ENCODE peak calls at places on chromosomes 5 and 9, in seven cellular contexts. One of them, this sample, is unnamed.

GRCh38 chr9:124206391-124206790 is 51.4 kb upstream of the NEK6 start:
- DNase-seq in MCF 10A: no peak
- DNase-seq in stimulated activated CD8-positive, alpha-beta memory T cell treated with anti-CD3 and anti-CD28 coated beads, Interleukin-2, amount 100 ng/mL, for 1 hour: no peak
- DNase-seq in HFFc6: no peak
- DNase-seq in Jurkat, Clone E6-1: no peak
- DNase-seq in foreskin fibroblast: no peak
- DNase-seq in stromal cell of bone marrow: no peak
- DNase-seq in this sample: no peak

GRCh38 chr5:102733534-102733933 is 21.6 kb upstream of the PAM start:
- DNase-seq in MCF 10A: no peak
- DNase-seq in stromal cell of bone marrow: no peak
- DNase-seq in stimulated activated CD8-positive, alpha-beta memory T cell treated with anti-CD3 and anti-CD28 coated beads, Interleukin-2, amount 100 ng/mL, for 1 hour: no peak
- DNase-seq in Jurkat, Clone E6-1: no peak
- DNase-seq in foreskin fibroblast: no peak
- DNase-seq in HFFc6: no peak
- DNase-seq in this sample: no peak

GRCh38 chr5:32683125-32683524 is 28.0 kb upstream of the NPR3 start:
- DNase-seq in HFFc6: no peak
- DNase-seq in Jurkat, Clone E6-1: no peak
- DNase-seq in stimulated activated CD8-positive, alpha-beta memory T cell treated with anti-CD3 and anti-CD28 coated beads, Interleukin-2, amount 100 ng/mL, for 1 hour: no peak
- DNase-seq in stromal cell of bone marrow: no peak
- DNase-seq in MCF 10A: no peak
- DNase-seq in foreskin fibroblast: no peak
- DNase-seq in this sample: no peak

GRCh38 chr9:82140471-82140870 is 151.9 kb downstream of the SPATA31D1 start:
- DNase-seq in HFFc6: no peak
- DNase-seq in stromal cell of bone marrow: no peak
- DNase-seq in stimulated activated CD8-positive, alpha-beta memory T cell treated with anti-CD3 and anti-CD28 coated beads, Interleukin-2, amount 100 ng/mL, for 1 hour: no peak
- DNase-seq in Jurkat, Clone E6-1: no peak
- DNase-seq in MCF 10A: no peak
- DNase-seq in foreskin fibroblast: no peak
- DNase-seq in this sample: no peak

GRCh38 chr9:114363424-114363823 is 24.4 kb downstream of the AKNA start:
- DNase-seq in stimulated activated CD8-positive, alpha-beta memory T cell treated with anti-CD3 and anti-CD28 coated beads, Interleukin-2, amount 100 ng/mL, for 1 hour: no peak
- DNase-seq in foreskin fibroblast: no peak
- DNase-seq in stromal cell of bone marrow: no peak
- DNase-seq in MCF 10A: no peak
- DNase-seq in Jurkat, Clone E6-1: no peak
- DNase-seq in HFFc6: no peak
- DNase-seq in this sample: no peak

GRCh38 chr5:172690258-172691075 is 49.4 kb downstream of the NEURL1B start:
- DNase-seq in MCF 10A: no peak
- DNase-seq in stimulated activated CD8-positive, alpha-beta memory T cell treated with anti-CD3 and anti-CD28 coated beads, Interleukin-2, amount 100 ng/mL, for 1 hour: no peak
- DNase-seq in foreskin fibroblast: no peak
- DNase-seq in HFFc6: no peak
- DNase-seq in stromal cell of bone marrow: no peak
- DNase-seq in Jurkat, Clone E6-1: no peak
- DNase-seq in this sample: no peak

GRCh38 chr9:134545213-134546211 is 96.1 kb upstream of the COL5A1 start:
- DNase-seq in Jurkat, Clone E6-1: no peak
- DNase-seq in MCF 10A: no peak
- DNase-seq in stimulated activated CD8-positive, alpha-beta memory T cell treated with anti-CD3 and anti-CD28 coated beads, Interleukin-2, amount 100 ng/mL, for 1 hour: no peak
- DNase-seq in stromal cell of bone marrow: peak; percentile 65
- DNase-seq in foreskin fibroblast: peak; percentile 72
- DNase-seq in HFFc6: peak; percentile 58
- DNase-seq in this sample: peak; percentile 87

GRCh38 chr5:78622302-78622971 is 26.1 kb downstream of the LHFPL2 start:
- DNase-seq in stimulated activated CD8-positive, alpha-beta memory T cell treated with anti-CD3 and anti-CD28 coated beads, Interleukin-2, amount 100 ng/mL, for 1 hour: no peak
- DNase-seq in stromal cell of bone marrow: no peak
- DNase-seq in Jurkat, Clone E6-1: no peak
- DNase-seq in HFFc6: no peak
- DNase-seq in foreskin fibroblast: no peak
- DNase-seq in MCF 10A: no peak
- DNase-seq in this sample: no peak

GRCh38 chr5:180820788-180821321 is 18.2 kb upstream of the MGAT1 start:
- DNase-seq in stromal cell of bone marrow: no peak
- DNase-seq in HFFc6: no peak
- DNase-seq in MCF 10A: no peak
- DNase-seq in Jurkat, Clone E6-1: no peak
- DNase-seq in foreskin fibroblast: no peak
- DNase-seq in stimulated activated CD8-positive, alpha-beta memory T cell treated with anti-CD3 and anti-CD28 coated beads, Interleukin-2, amount 100 ng/mL, for 1 hour: no peak
- DNase-seq in this sample: no peak

GRCh38 chr9:81898851-81899250 is 29.4 kb upstream of the SPATA31D4 start:
- DNase-seq in stimulated activated CD8-positive, alpha-beta memory T cell treated with anti-CD3 and anti-CD28 coated beads, Interleukin-2, amount 100 ng/mL, for 1 hour: no peak
- DNase-seq in Jurkat, Clone E6-1: no peak
- DNase-seq in stromal cell of bone marrow: no peak
- DNase-seq in foreskin fibroblast: no peak
- DNase-seq in MCF 10A: no peak
- DNase-seq in HFFc6: no peak
- DNase-seq in this sample: no peak

GRCh38 chr5:179806250-179807045 is at the start of gene MGAT4B:
- DNase-seq in foreskin fibroblast: peak; percentile 77
- DNase-seq in HFFc6: peak; percentile 48
- DNase-seq in MCF 10A: peak; percentile 87
- DNase-seq in stromal cell of bone marrow: peak; percentile 63
- DNase-seq in Jurkat, Clone E6-1: peak; percentile 35
- DNase-seq in stimulated activated CD8-positive, alpha-beta memory T cell treated with anti-CD3 and anti-CD28 coated beads, Interleukin-2, amount 100 ng/mL, for 1 hour: no peak
- DNase-seq in this sample: peak; percentile 95

GRCh38 chr5:151682240-151682639 is 4.5 kb downstream of the SPARC start:
- DNase-seq in MCF 10A: no peak
- DNase-seq in HFFc6: peak; percentile 76
- DNase-seq in Jurkat, Clone E6-1: no peak
- DNase-seq in stimulated activated CD8-positive, alpha-beta memory T cell treated with anti-CD3 and anti-CD28 coated beads, Interleukin-2, amount 100 ng/mL, for 1 hour: no peak
- DNase-seq in stromal cell of bone marrow: no peak
- DNase-seq in foreskin fibroblast: peak; percentile 74
- DNase-seq in this sample: no peak

GRCh38 chr5:172686111-172686510 is 45.0 kb downstream of the NEURL1B start:
- DNase-seq in Jurkat, Clone E6-1: no peak
- DNase-seq in stimulated activated CD8-positive, alpha-beta memory T cell treated with anti-CD3 and anti-CD28 coated beads, Interleukin-2, amount 100 ng/mL, for 1 hour: no peak
- DNase-seq in HFFc6: no peak
- DNase-seq in foreskin fibroblast: no peak
- DNase-seq in MCF 10A: peak; percentile 24
- DNase-seq in stromal cell of bone marrow: no peak
- DNase-seq in this sample: no peak

GRCh38 chr5:53994148-53994547 is 316.2 kb downstream of the ARL15 start:
- DNase-seq in HFFc6: peak; percentile 39
- DNase-seq in stimulated activated CD8-positive, alpha-beta memory T cell treated with anti-CD3 and anti-CD28 coated beads, Interleukin-2, amount 100 ng/mL, for 1 hour: no peak
- DNase-seq in Jurkat, Clone E6-1: no peak
- DNase-seq in foreskin fibroblast: no peak
- DNase-seq in stromal cell of bone marrow: peak; percentile 56
- DNase-seq in MCF 10A: peak; percentile 56
- DNase-seq in this sample: peak; percentile 71

GRCh38 chr5:62268239-62268638 is 37.8 kb upstream of the KIF2A start:
- DNase-seq in stromal cell of bone marrow: no peak
- DNase-seq in HFFc6: no peak
- DNase-seq in Jurkat, Clone E6-1: no peak
- DNase-seq in stimulated activated CD8-positive, alpha-beta memory T cell treated with anti-CD3 and anti-CD28 coated beads, Interleukin-2, amount 100 ng/mL, for 1 hour: no peak
- DNase-seq in MCF 10A: peak; percentile 94
- DNase-seq in foreskin fibroblast: no peak
- DNase-seq in this sample: no peak

GRCh38 chr5:1343315-1343751 is 1.6 kb downstream of the CLPTM1L start:
- DNase-seq in stromal cell of bone marrow: no peak
- DNase-seq in MCF 10A: no peak
- DNase-seq in stimulated activated CD8-positive, alpha-beta memory T cell treated with anti-CD3 and anti-CD28 coated beads, Interleukin-2, amount 100 ng/mL, for 1 hour: no peak
- DNase-seq in foreskin fibroblast: no peak
- DNase-seq in Jurkat, Clone E6-1: no peak
- DNase-seq in HFFc6: no peak
- DNase-seq in this sample: no peak

GRCh38 chr9:133107961-133108793 is 12.9 kb downstream of the RALGDS start:
- DNase-seq in Jurkat, Clone E6-1: no peak
- DNase-seq in MCF 10A: no peak
- DNase-seq in stromal cell of bone marrow: no peak
- DNase-seq in foreskin fibroblast: no peak
- DNase-seq in stimulated activated CD8-positive, alpha-beta memory T cell treated with anti-CD3 and anti-CD28 coated beads, Interleukin-2, amount 100 ng/mL, for 1 hour: no peak
- DNase-seq in HFFc6: no peak
- DNase-seq in this sample: no peak

GRCh38 chr9:111231801-111232580 is 98.0 kb downstream of the OR2K2 start:
- DNase-seq in HFFc6: no peak
- DNase-seq in Jurkat, Clone E6-1: no peak
- DNase-seq in foreskin fibroblast: no peak
- DNase-seq in stimulated activated CD8-positive, alpha-beta memory T cell treated with anti-CD3 and anti-CD28 coated beads, Interleukin-2, amount 100 ng/mL, for 1 hour: no peak
- DNase-seq in MCF 10A: no peak
- DNase-seq in stromal cell of bone marrow: no peak
- DNase-seq in this sample: no peak

GRCh38 chr5:83146441-83146840 is 69.1 kb downstream of the XRCC4 start:
- DNase-seq in stromal cell of bone marrow: no peak
- DNase-seq in MCF 10A: no peak
- DNase-seq in Jurkat, Clone E6-1: no peak
- DNase-seq in HFFc6: no peak
- DNase-seq in stimulated activated CD8-positive, alpha-beta memory T cell treated with anti-CD3 and anti-CD28 coated beads, Interleukin-2, amount 100 ng/mL, for 1 hour: no peak
- DNase-seq in foreskin fibroblast: no peak
- DNase-seq in this sample: no peak